ENCODE peak calls at places on chromosomes 6 and 20, in eight cellular contexts. T is prostate gland, Z is H1, B is GM12878, F is HCT116, D is stomach, Q is Panc1, L is GM23338. M is an unnamed sample.

GRCh38 chr6:119449253-119450156 is 99.9 kb upstream of the MAN1A1 start:
- DNase-seq in Z (no peak), Q (no peak), T (no peak), D (no peak), L (no peak), F (no peak), B (no peak), M (peak; percentile 4)

GRCh38 chr6:149717255-149717587 is 680 bp downstream of the LATS1 start:
- DNase-seq in D (no peak), F (no peak), T (no peak), B (no peak), Q (no peak), L (no peak), Z (no peak), M (no peak)

GRCh38 chr6:16472349-16473069 is 234.1 kb downstream of the GMPR start:
- DNase-seq in L (no peak), B (no peak), T (no peak), D (no peak), F (no peak), Q (no peak), Z (no peak), M (no peak)

GRCh38 chr6:144675231-144675861 is 390.2 kb downstream of the UTRN start:
- DNase-seq in L (no peak), Q (no peak), D (no peak), F (no peak), T (no peak), Z (no peak), B (peak; percentile 24), M (no peak)

GRCh38 chr6:150549007-150549406 is 50.7 kb upstream of the PLEKHG1 start:
- DNase-seq in B (no peak), F (no peak), T (no peak), Q (no peak), D (no peak), L (peak; percentile 35), Z (no peak), M (no peak)

GRCh38 chr20:19620471-19620870 is 137.6 kb upstream of the RIN2 start:
- DNase-seq in F (no peak), B (no peak), T (no peak), D (no peak), Q (no peak), Z (no peak), L (peak; percentile 73), M (no peak)

GRCh38 chr20:21518292-21518991 is 4.6 kb upstream of the NKX2-2 start:
- DNase-seq in D (no peak), L (peak; percentile 34), B (no peak), T (no peak), Z (peak; percentile 60), F (no peak), Q (no peak), M (no peak)

GRCh38 chr20:3803289-3803688 is 7.2 kb downstream of the CDC25B start:
- DNase-seq in B (no peak), D (no peak), Q (no peak), Z (no peak), F (no peak), L (no peak), T (no peak), M (no peak)

GRCh38 chr6:7219310-7219709 is 93.7 kb downstream of the SSR1 start:
- DNase-seq in D (peak; percentile 47), T (no peak), L (no peak), B (no peak), F (no peak), Q (no peak), Z (no peak), M (no peak)

GRCh38 chr6:7769702-7770101 is 43.8 kb downstream of the BMP6 start:
- DNase-seq in L (no peak), B (no peak), Q (peak; percentile 43), T (no peak), F (no peak), Z (no peak), D (no peak), M (no peak)

GRCh38 chr6:112222111-112222726 is 32.1 kb downstream of the LAMA4 start:
- DNase-seq in F (no peak), L (no peak), D (no peak), Q (no peak), Z (no peak), B (no peak), T (no peak), M (no peak)

GRCh38 chr6:30260036-30260504 is 46.9 kb upstream of the TRIM26 start:
- DNase-seq in Q (no peak), Z (peak; percentile 66), D (no peak), F (no peak), B (no peak), L (peak; percentile 56), T (peak; percentile 5), M (no peak)

GRCh38 chr6:81834141-81834621 is 81.7 kb upstream of the TENT5A start:
- DNase-seq in D (peak; percentile 41), Q (no peak), Z (no peak), F (no peak), T (no peak), B (no peak), L (no peak), M (no peak)

GRCh38 chr6:158642097-158642601 is 2.4 kb downstream of the DYNLT1 start:
- DNase-seq in Q (no peak), L (no peak), Z (no peak), F (no peak), T (no peak), D (peak; percentile 22), B (no peak), M (no peak)
- H3K4me3 ChIP-seq in Q (no peak overlapping the region), L (no peak overlapping the region), Z (no peak overlapping the region), F (peak overlapping the region; percentile 91), T (no peak overlapping the region), D (peak overlapping the region; percentile 86), B (peak overlapping the region; percentile 81), M (no peak overlapping the region)

GRCh38 chr6:125789576-125790402 is 971 bp upstream of the NCOA7 start:
- DNase-seq in Q (peak; percentile 53), L (peak; percentile 63), F (no peak), Z (peak; percentile 79), B (no peak), D (peak; percentile 41), T (peak; percentile 17), M (peak; percentile 69)
- TF ChIP-seq POLR2AphosphoS5 in Q (no peak), L (no peak), F (no peak), Z (peak; percentile 32), B (peak; percentile 28), D (no peak), T (no peak), M (peak; percentile 26)

GRCh38 chr20:62139636-62140035 is 3.6 kb downstream of the PSMA7 start:
- DNase-seq in T (no peak), L (no peak), B (no peak), Q (no peak), F (no peak), D (no peak), Z (no peak), M (no peak)

GRCh38 chr20:62141397-62142251 is 1.6 kb downstream of the PSMA7 start:
- DNase-seq in F (no peak), L (peak; percentile 59), T (no peak), Q (no peak), D (no peak), B (no peak), Z (no peak), M (peak; percentile 68)

GRCh38 chr20:62138912-62139311 is 4.3 kb downstream of the PSMA7 start:
- DNase-seq in L (no peak), Q (no peak), Z (no peak), D (no peak), B (no peak), F (no peak), T (no peak), M (no peak)

GRCh38 chr20:62142252-62143117 is 709 bp downstream of the PSMA7 start:
- DNase-seq in L (peak; percentile 43), Q (no peak), D (peak; percentile 36), B (no peak), T (no peak), Z (no peak), F (no peak), M (no peak)

GRCh38 chr20:62141043-62141396 is 2.2 kb downstream of the PSMA7 start:
- DNase-seq in Z (no peak), T (no peak), L (no peak), Q (no peak), F (no peak), B (no peak), D (no peak), M (no peak)
- H3K4me3 ChIP-seq in Z (no peak overlapping the region), T (no peak overlapping the region), L (no peak overlapping the region), Q (peak overlapping the region; percentile 84), F (no peak overlapping the region), B (peak overlapping the region; percentile 93), D (peak overlapping the region; percentile 94), M (peak overlapping the region; percentile 11)

DNA sequence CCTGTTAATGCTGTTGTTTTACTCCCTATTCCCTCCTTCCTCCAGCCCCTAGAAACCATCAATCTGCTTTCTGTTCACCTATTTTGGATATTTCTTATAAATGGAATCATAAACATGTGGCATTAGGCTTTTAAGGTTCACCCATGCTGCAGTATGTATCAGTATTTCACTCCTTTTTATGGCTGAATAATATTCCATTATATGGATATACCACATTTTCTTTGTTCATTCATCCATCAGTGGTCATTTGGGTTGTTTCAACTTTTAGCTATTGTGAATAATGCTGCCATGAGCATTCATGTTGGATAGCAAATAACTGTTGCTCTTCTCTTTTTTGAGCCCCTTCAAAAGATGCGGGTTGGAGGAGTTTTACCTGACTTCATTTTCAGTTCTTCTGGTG is 89.2 kb downstream of the GCLC start:
- DNase-seq in T (no peak), L (no peak), Z (no peak), D (no peak), Q (no peak), B (no peak), F (no peak), M (no peak)
- TF ChIP-seq POLR2AphosphoS5 in T (no peak), L (no peak), Z (no peak), D (no peak), Q (no peak), B (no peak), F (no peak), M (no peak)

GRCh38 chr6:34072727-34073126 is 73.2 kb downstream of the GRM4 start:
- DNase-seq in B (no peak), F (no peak), D (no peak), L (no peak), T (no peak), Z (no peak), Q (no peak), M (no peak)

GRCh38 chr6:34071884-34072379 is 74.0 kb downstream of the GRM4 start:
- DNase-seq in Q (no peak), L (no peak), B (no peak), T (no peak), D (no peak), F (no peak), Z (no peak), M (no peak)

GRCh38 chr6:34070315-34071110 is 75.4 kb downstream of the GRM4 start:
- DNase-seq in L (no peak), Z (no peak), D (no peak), T (no peak), F (no peak), B (no peak), Q (no peak), M (no peak)

GRCh38 chr6:34073504-34073903 is 72.4 kb downstream of the GRM4 start:
- DNase-seq in B (no peak), T (no peak), D (no peak), Z (no peak), Q (no peak), F (no peak), L (no peak), M (no peak)

GRCh38 chr6:34071111-34071883 is 74.6 kb downstream of the GRM4 start:
- DNase-seq in D (no peak), B (no peak), T (no peak), Q (no peak), L (no peak), F (no peak), Z (no peak), M (no peak)
- H3K4me3 ChIP-seq in D (no peak overlapping the region), B (no peak overlapping the region), T (no peak overlapping the region), Q (no peak overlapping the region), L (no peak overlapping the region), F (no peak overlapping the region), Z (no peak overlapping the region), M (no peak overlapping the region)